ENCODE peak calls at places on chromosomes 12 and 14, in seven cellular contexts. E is activated CD8-positive, alpha-beta memory T cell treated with anti-CD3 and anti-CD28 coated beads, Interleukin-2, amount 50 U/mL, for 48 hours; R is stimulated activated CD4-positive, alpha-beta T cell treated with anti-CD3 and anti-CD28 coated beads, Interleukin-15, amount 100 ng/mL, for 1 hour; C is endodermal cell; D is testis; A is naive thymus-derived CD8-positive, alpha-beta T cell; V is stimulated activated naive CD8-positive, alpha-beta T cell treated with anti-CD3 and anti-CD28 coated beads, Interleukin-15, Interleukin-2, amounts not matched to agents 100 U/mL and 50 U/mL, for 24 hours. H is an unnamed sample.

GRCh38 chr12:53213348-53213747 is 6.3 kb upstream of the ITGB7 start:
- DNase-seq in V (peak), R (peak), D (peak), E (peak), C (peak), A (peak), H (peak)

GRCh38 chr12:111638576-111638975 is 39.5 kb upstream of the ATXN2 start:
- DNase-seq in R (no peak), D (peak), C (no peak), E (no peak), V (no peak), A (no peak), H (no peak)

GRCh38 chr14:51242545-51243490 is 2.8 kb downstream of the TMX1 start:
- DNase-seq in R (no peak), C (peak), A (no peak), E (no peak), V (no peak), D (no peak), H (no peak)

GRCh38 chr12:16523570-16524331 is 82.2 kb downstream of the LMO3 start:
- DNase-seq in E (no peak), V (no peak), R (no peak), C (no peak), D (no peak), A (no peak), H (no peak)

GRCh38 chr12:49730568-49731101 is 10.7 kb upstream of the TMBIM6 start:
- DNase-seq in R (no peak), A (no peak), C (no peak), V (no peak), D (no peak), E (no peak), H (no peak)

GRCh38 chr14:101231828-101232227 is 328.3 kb upstream of the RTL1 start:
- DNase-seq in C (peak), A (no peak), R (no peak), E (peak), D (no peak), V (no peak), H (no peak)

GRCh38 chr12:18068355-18068754 is 21.6 kb downstream of the RERGL start:
- DNase-seq in D (no peak), A (no peak), C (no peak), R (no peak), E (no peak), V (no peak), H (no peak)

GRCh38 chr12:69966409-69966808 is 141.4 kb downstream of the MYRFL start:
- DNase-seq in D (no peak), V (no peak), E (no peak), A (no peak), C (peak), R (no peak), H (no peak)

GRCh38 chr12:128619263-128619662 is 204.5 kb downstream of the SLC15A4 start:
- DNase-seq in R (no peak), E (no peak), D (no peak), C (peak), A (no peak), V (no peak), H (no peak)

GRCh38 chr12:69698769-69699540 is at the start of gene BEST3:
- DNase-seq in C (no peak), E (no peak), D (no peak), A (no peak), V (no peak), R (no peak), H (no peak)

GRCh38 chr14:94562941-94563883 is 2.0 kb downstream of the SERPINA4 start:
- DNase-seq in V (no peak), R (no peak), A (no peak), C (no peak), D (peak), E (no peak), H (no peak)

GRCh38 chr12:121789800-121790748 is 3.4 kb downstream of the RHOF start:
- DNase-seq in A (peak), V (peak), D (no peak), E (peak), R (peak), C (no peak), H (no peak)

GRCh38 chr14:99314623-99315022 is 42.6 kb upstream of the BCL11B start:
- DNase-seq in D (no peak), C (no peak), E (no peak), V (no peak), A (no peak), R (no peak), H (no peak)

GRCh38 chr12:102883204-102883799 is 33.7 kb downstream of the PAH start:
- DNase-seq in E (peak), R (peak), A (peak), C (peak), D (peak), V (peak), H (no peak)